ENCODE peak calls at places on chromosomes 5 and 9, in seven cellular contexts. C is stimulated activated CD8-positive, alpha-beta memory T cell treated with anti-CD3 and anti-CD28 coated beads, Interleukin-7, amount 100 ng/mL, for 48 hours; Q is activated T-cell treated with anti-CD3 and anti-CD28 coated beads for 24 hours; K is NCI-H187; S is germinal center; N is MV-4-11; T is EH. X is an unnamed sample.

GRCh38 chr5:96675882-96676281 is 13.7 kb downstream of the CAST start:
- DNase-seq in N (no peak), K (no peak), Q (no peak), C (no peak), S (no peak), T (peak), X (no peak)

GRCh38 chr9:101229606-101230005 is 155.2 kb downstream of the BAAT start:
- DNase-seq in T (no peak), N (no peak), K (no peak), C (no peak), Q (no peak), S (no peak), X (no peak)

GRCh38 chr5:116355819-116356601 is 218.6 kb downstream of the SEMA6A start:
- DNase-seq in N (no peak), K (no peak), C (no peak), Q (no peak), S (no peak), T (no peak), X (no peak)

GRCh38 chr5:72760259-72760658 is 56.2 kb upstream of the TNPO1 start:
- DNase-seq in Q (no peak), T (peak), C (no peak), K (no peak), N (no peak), S (no peak), X (no peak)

GRCh38 chr9:82021198-82021597 is 32.6 kb downstream of the SPATA31D1 start:
- DNase-seq in K (no peak), T (peak), N (no peak), Q (no peak), C (no peak), S (no peak), X (no peak)

GRCh38 chr5:177320879-177321278 is 9.2 kb upstream of the MXD3 start:
- DNase-seq in C (no peak), S (peak), Q (no peak), K (no peak), T (no peak), N (peak), X (no peak)

GRCh38 chr9:78441396-78441795 is 144.5 kb downstream of the PSAT1 start:
- DNase-seq in N (no peak), T (no peak), C (no peak), K (no peak), S (no peak), Q (no peak), X (no peak)

GRCh38 chr5:142065273-142065672 is 43.3 kb upstream of the NDFIP1 start:
- DNase-seq in Q (no peak), T (peak), C (no peak), S (no peak), N (peak), K (no peak), X (no peak)

GRCh38 chr5:103393131-103393754 is 134.7 kb downstream of the MACIR start:
- DNase-seq in Q (no peak), T (peak), C (no peak), N (peak), S (no peak), K (peak), X (peak)

GRCh38 chr9:136112541-136112940 is 6.1 kb downstream of the TMEM250 start:
- DNase-seq in C (no peak), N (no peak), Q (no peak), K (no peak), S (no peak), T (no peak), X (no peak)

GRCh38 chr5:60248900-60249299 is 355.4 kb upstream of the PDE4D start:
- DNase-seq in N (peak), C (no peak), Q (no peak), T (no peak), K (no peak), S (peak), X (no peak)

GRCh38 chr5:43312076-43312620 is 1.1 kb downstream of the HMGCS1 start:
- DNase-seq in K (no peak), Q (no peak), S (no peak), T (no peak), N (no peak), C (no peak), X (no peak)

GRCh38 chr5:1315709-1316587 is 21.1 kb upstream of the TERT start:
- DNase-seq in N (no peak), C (no peak), Q (peak), S (peak), K (peak), T (no peak), X (no peak)

GRCh38 chr5:81850494-81850893 is 99.6 kb upstream of the SSBP2 start:
- DNase-seq in Q (no peak), C (no peak), T (peak), K (no peak), S (no peak), N (peak), X (no peak)

GRCh38 chr9:104553261-104553660 is 15.7 kb upstream of the OR13C8 start:
- DNase-seq in N (no peak), S (no peak), Q (no peak), T (peak), K (no peak), C (no peak), X (no peak)

GRCh38 chr9:3730527-3730926 is 204.7 kb upstream of the RFX3 start:
- DNase-seq in T (no peak), C (no peak), S (no peak), K (no peak), N (no peak), Q (no peak), X (no peak)

GRCh38 chr5:82119889-82120288 is 148.1 kb downstream of the ATG10 start:
- DNase-seq in Q (no peak), S (no peak), T (no peak), K (no peak), C (no peak), N (no peak), X (no peak)

GRCh38 chr5:136089804-136090203 is 42.8 kb upstream of the SMAD5 start:
- DNase-seq in K (no peak), S (no peak), T (no peak), N (no peak), C (no peak), Q (no peak), X (no peak)

GRCh38 chr5:81779125-81779934 is 28.4 kb upstream of the SSBP2 start:
- DNase-seq in C (no peak), S (peak), T (peak), Q (peak), K (no peak), N (peak), X (no peak)

GRCh38 chr5:159518361-159518760 is 188.1 kb upstream of the IL12B start:
- DNase-seq in T (peak), N (no peak), C (no peak), Q (no peak), K (no peak), S (no peak), X (no peak)

GRCh38 chr9:131578778-131579504 is 33.6 kb downstream of the PRRT1B start:
- DNase-seq in C (peak), Q (peak), T (no peak), K (no peak), S (peak), N (peak), X (no peak)

GRCh38 chr9:124522121-124523098 is 15.2 kb upstream of the NR5A1 start:
- DNase-seq in T (no peak), C (no peak), Q (no peak), S (no peak), N (no peak), K (no peak), X (no peak)

GRCh38 chr9:9747787-9748186 is 865.0 kb downstream of the PTPRD start:
- DNase-seq in S (no peak), Q (no peak), N (no peak), K (no peak), T (no peak), C (no peak), X (no peak)

GRCh38 chr5:76787237-76787636 is 31.6 kb upstream of the F2RL1 start:
- DNase-seq in N (no peak), C (no peak), S (no peak), Q (no peak), T (peak), K (no peak), X (no peak)

GRCh38 chr9:71929791-71930440 is 18.5 kb downstream of the C9orf85 start:
- DNase-seq in C (no peak), Q (no peak), S (no peak), K (no peak), T (peak), N (no peak), X (no peak)

GRCh38 chr9:33458444-33458843 is 11.1 kb upstream of the AQP3 start:
- DNase-seq in K (no peak), N (peak), S (peak), C (no peak), Q (peak), T (peak), X (no peak)

GRCh38 chr5:23400951-23401350 is 106.5 kb upstream of the PRDM9 start:
- DNase-seq in K (no peak), C (no peak), N (no peak), Q (no peak), T (no peak), S (no peak), X (no peak)

GRCh38 chr9:108156270-108156998 is 666.9 kb upstream of the KLF4 start:
- DNase-seq in S (no peak), N (peak), T (peak), Q (no peak), C (no peak), K (no peak), X (no peak)